ENCODE peak calls at places on chromosome 20, in five cellular contexts. C is colonic mucosa, V is NCI-H1092 treated with DMSO at 0.1 percent for 48 hours, N is aorta, A is heart right ventricle. O is an unnamed sample.

GRCh38 chr20:37356387-37356786 is 10.4 kb downstream of the SRC start:
- DNase-seq in C (no peak), V (no peak), N (peak), A (no peak), O (peak)

GRCh38 chr20:24836900-24837299 is 112.2 kb upstream of the CST7 start:
- DNase-seq in C (no peak), V (no peak), N (no peak), A (no peak), O (no peak)

GRCh38 chr20:34083137-34083536 is 28.9 kb downstream of the EIF2S2 start:
- DNase-seq in C (peak), V (no peak), N (peak), A (peak), O (peak)

GRCh38 chr20:58037631-58038030 is 190.8 kb downstream of the ANKRD60 start:
- DNase-seq in C (no peak), V (no peak), N (no peak), A (no peak), O (no peak)

GRCh38 chr20:33947709-33948295 is 45.9 kb upstream of the RALY start:
- DNase-seq in C (peak), V (no peak), N (no peak), A (no peak), O (no peak)

GRCh38 chr20:12882832-12883506 is 125.8 kb upstream of the SPTLC3 start:
- DNase-seq in C (no peak), V (no peak), N (no peak), A (no peak), O (no peak)

GRCh38 chr20:57043669-57044268 is 222.7 kb downstream of the BMP7 start:
- DNase-seq in C (no peak), V (no peak), N (no peak), A (no peak), O (no peak)

GRCh38 chr20:63035284-63036185 is 28.8 kb upstream of the BHLHE23 start:
- DNase-seq in C (no peak), V (no peak), N (peak), A (no peak), O (no peak)

GRCh38 chr20:23118766-23119165 is 32.6 kb upstream of the CD93 start:
- DNase-seq in C (no peak), V (no peak), N (peak), A (no peak), O (peak)

GRCh38 chr20:62843656-62844055 is 18.0 kb downstream of the TCFL5 start:
- DNase-seq in C (no peak), V (no peak), N (no peak), A (no peak), O (no peak)

GRCh38 chr20:45306431-45306982 is at the start of gene RBPJL:
- DNase-seq in C (no peak), V (no peak), N (peak), A (no peak), O (peak)

GRCh38 chr20:9306521-9306920 is 207.9 kb upstream of the LAMP5 start:
- DNase-seq in C (no peak), V (no peak), N (no peak), A (no peak), O (no peak)

GRCh38 chr20:34512266-34512954 is 3.8 kb upstream of the DYNLRB1 start:
- DNase-seq in C (no peak), V (no peak), N (no peak), A (no peak), O (no peak)

GRCh38 chr20:56750430-56750829 is 121.3 kb downstream of the TFAP2C start:
- DNase-seq in C (no peak), V (no peak), N (no peak), A (no peak), O (peak)

GRCh38 chr20:16271450-16271849 is 301.8 kb downstream of the KIF16B start:
- DNase-seq in C (no peak), V (no peak), N (no peak), A (no peak), O (no peak)

GRCh38 chr20:41669708-41670263 is 51.6 kb upstream of the CHD6 start:
- DNase-seq in C (no peak), V (no peak), N (no peak), A (no peak), O (no peak)

GRCh38 chr20:10185741-10186558 is 32.7 kb upstream of the SNAP25 start:
- DNase-seq in C (no peak), V (peak), N (peak), A (no peak), O (no peak)

GRCh38 chr20:17675519-17676377 is 6.3 kb downstream of the RRBP1 start:
- DNase-seq in C (no peak), V (no peak), N (no peak), A (no peak), O (no peak)

GRCh38 chr20:10369723-10370090 is 64.3 kb downstream of the MKKS start:
- DNase-seq in C (peak), V (no peak), N (peak), A (no peak), O (no peak)

GRCh38 chr20:47857994-47858557 is 72.8 kb upstream of the SULF2 start:
- DNase-seq in C (no peak), V (no peak), N (peak), A (peak), O (peak)

GRCh38 chr20:51525241-51526104 is 17.0 kb downstream of the NFATC2 start:
- DNase-seq in C (peak), V (no peak), N (peak), A (peak), O (peak)

GRCh38 chr20:25000268-25000801 is 7.8 kb upstream of the APMAP start:
- DNase-seq in C (peak), V (no peak), N (peak), A (peak), O (peak)

GRCh38 chr20:59087829-59088433 is 45.3 kb upstream of the PRELID3B start:
- DNase-seq in C (peak), V (peak), N (peak), A (peak), O (peak)

GRCh38 chr20:53547664-53548239 is 45.9 kb downstream of the ZNF217 start:
- DNase-seq in C (peak), V (peak), N (no peak), A (peak), O (no peak)

GRCh38 chr20:46694484-46694883 is 5.2 kb upstream of the TP53RK start:
- DNase-seq in C (no peak), V (no peak), N (no peak), A (no peak), O (no peak)

GRCh38 chr20:47561175-47561574 is 59.5 kb downstream of the NCOA3 start:
- DNase-seq in C (no peak), V (no peak), N (no peak), A (no peak), O (no peak)

GRCh38 chr20:57514273-57514751 is 10.6 kb downstream of the CTCFL start:
- DNase-seq in C (peak), V (peak), N (peak), A (peak), O (peak)

GRCh38 chr20:4830696-4831095 is 109.0 kb downstream of the PRND start:
- DNase-seq in C (no peak), V (no peak), N (no peak), A (no peak), O (no peak)

GRCh38 chr20:20214757-20215275 is 153.1 kb upstream of the INSM1 start:
- DNase-seq in C (no peak), V (peak), N (no peak), A (peak), O (peak)

GRCh38 chr20:63704749-63705117 is 3.0 kb downstream of the ARFRP1 start:
- DNase-seq in C (no peak), V (no peak), N (no peak), A (no peak), O (no peak)

GRCh38 chr20:44302026-44302669 is 8.9 kb downstream of the FITM2 start:
- DNase-seq in C (peak), V (no peak), N (no peak), A (no peak), O (no peak)

GRCh38 chr20:46350201-46350985 is 42.1 kb upstream of the CDH22 start:
- DNase-seq in C (no peak), V (no peak), N (no peak), A (no peak), O (no peak)

GRCh38 chr20:7822772-7823171 is 117.5 kb downstream of the HAO1 start:
- DNase-seq in C (no peak), V (no peak), N (no peak), A (no peak), O (no peak)

GRCh38 chr20:22700387-22700786 is 116.0 kb upstream of the FOXA2 start:
- DNase-seq in C (no peak), V (peak), N (peak), A (no peak), O (no peak)

GRCh38 chr20:967796-968742 is 34.0 kb downstream of the RSPO4 start:
- DNase-seq in C (peak), V (no peak), N (no peak), A (no peak), O (no peak)

GRCh38 chr20:58963060-58963584 is 17.9 kb upstream of the NELFCD start:
- DNase-seq in C (no peak), V (no peak), N (no peak), A (no peak), O (no peak)

GRCh38 chr20:50733644-50734349 is 2.4 kb downstream of the PARD6B start:
- DNase-seq in C (no peak), V (no peak), N (no peak), A (no peak), O (no peak)

GRCh38 chr20:1779567-1779966 is 115.6 kb upstream of the SIRPA start:
- DNase-seq in C (no peak), V (no peak), N (no peak), A (no peak), O (no peak)

GRCh38 chr20:61014486-61014885 is 237.6 kb upstream of the CDH4 start:
- DNase-seq in C (no peak), V (no peak), N (no peak), A (no peak), O (no peak)

GRCh38 chr20:45300961-45301360 is 5.7 kb upstream of the RBPJL start:
- DNase-seq in C (no peak), V (no peak), N (no peak), A (no peak), O (no peak)

O was measured in right cardiac atrium.